ENCODE peak calls at places on chromosome 14, in eight cellular contexts. E, F, I, A, X, D, P and G are unnamed samples.

GRCh38 chr14:76782115-76782884 is 21.0 kb downstream of the VASH1 start:
- DNase-seq in E (no peak), F (no peak), I (peak; percentile 14), A (no peak), X (no peak), D (peak; percentile 79), P (no peak), G (no peak)

GRCh38 chr14:105117710-105118385 is 50.7 kb downstream of the JAG2 start:
- DNase-seq in E (no peak), F (no peak), I (peak; percentile 8), A (no peak), X (no peak), D (peak; percentile 67), P (no peak), G (peak; percentile 80)

GRCh38 chr14:68487805-68488590 is 304.9 kb downstream of the ZFP36L1 start:
- DNase-seq in E (peak; percentile 53), F (no peak), I (no peak), A (no peak), X (peak; percentile 33), D (no peak), P (no peak), G (no peak)

GRCh38 chr14:102501751-102502315 is 7.7 kb downstream of the ANKRD9 start:
- DNase-seq in E (no peak), F (no peak), I (no peak), A (no peak), X (no peak), D (no peak), P (no peak), G (no peak)

GRCh38 chr14:64196668-64197411 is 97.3 kb downstream of the ESR2 start:
- DNase-seq in E (peak; percentile 41), F (peak; percentile 77), I (no peak), A (no peak), X (peak; percentile 53), D (no peak), P (no peak), G (no peak)

GRCh38 chr14:70624972-70625371 is 16.7 kb upstream of the TTC9 start:
- DNase-seq in E (no peak), F (no peak), I (no peak), A (no peak), X (no peak), D (no peak), P (no peak), G (no peak)

GRCh38 chr14:68248481-68249255 is 429.1 kb downstream of the RAD51B start:
- DNase-seq in E (peak; percentile 84), F (no peak), I (no peak), A (peak; percentile 58), X (peak; percentile 83), D (peak; percentile 86), P (no peak), G (no peak)

GRCh38 chr14:68627868-68628604 is 164.8 kb downstream of the ZFP36L1 start:
- DNase-seq in E (no peak), F (peak; percentile 82), I (peak; percentile 80), A (no peak), X (no peak), D (peak; percentile 83), P (no peak), G (peak; percentile 85)

GRCh38 chr14:61567838-61568571 is 127.3 kb upstream of the HIF1A start:
- DNase-seq in E (no peak), F (no peak), I (no peak), A (no peak), X (no peak), D (no peak), P (no peak), G (no peak)

GRCh38 chr14:64828096-64828495 is 51.6 kb downstream of the SPTB start:
- DNase-seq in E (no peak), F (no peak), I (no peak), A (no peak), X (no peak), D (peak; percentile 36), P (no peak), G (no peak)

GRCh38 chr14:80310950-80311349 is 99.6 kb upstream of the DIO2 start:
- DNase-seq in E (peak; percentile 18), F (no peak), I (no peak), A (no peak), X (peak; percentile 10), D (no peak), P (no peak), G (no peak)

GRCh38 chr14:74834682-74835392 is 41.1 kb downstream of the PROX2 start:
- DNase-seq in E (no peak), F (no peak), I (no peak), A (no peak), X (no peak), D (no peak), P (no peak), G (no peak)

GRCh38 chr14:33871394-33871793 is 79.5 kb downstream of the EGLN3 start:
- DNase-seq in E (no peak), F (no peak), I (no peak), A (no peak), X (no peak), D (no peak), P (no peak), G (no peak)

GRCh38 chr14:64940336-64940910 is 2.1 kb downstream of the GPX2 start:
- DNase-seq in E (no peak), F (no peak), I (no peak), A (no peak), X (no peak), D (peak; percentile 70), P (no peak), G (no peak)

GRCh38 chr14:74655597-74656389 is 43.8 kb upstream of the LTBP2 start:
- DNase-seq in E (peak; percentile 90), F (no peak), I (no peak), A (no peak), X (peak; percentile 91), D (no peak), P (no peak), G (no peak)

GRCh38 chr14:68788275-68789001 is 4.4 kb downstream of the ZFP36L1 start:
- DNase-seq in E (no peak), F (no peak), I (peak; percentile 7), A (no peak), X (no peak), D (no peak), P (no peak), G (no peak)

GRCh38 chr14:61584258-61584657 is 111.1 kb upstream of the HIF1A start:
- DNase-seq in E (peak; percentile 80), F (no peak), I (no peak), A (no peak), X (peak; percentile 67), D (no peak), P (no peak), G (no peak)

GRCh38 chr14:90491868-90492560 is 95.2 kb downstream of the CALM1 start:
- DNase-seq in E (no peak), F (no peak), I (no peak), A (no peak), X (no peak), D (peak; percentile 75), P (no peak), G (peak; percentile 81)

GRCh38 chr14:52891800-52892199 is 59.0 kb downstream of the FERMT2 start:
- DNase-seq in E (no peak), F (no peak), I (no peak), A (no peak), X (no peak), D (no peak), P (no peak), G (no peak)

GRCh38 chr14:73233564-73233963 is 3.7 kb upstream of the PAPLN start:
- DNase-seq in E (no peak), F (no peak), I (no peak), A (no peak), X (no peak), D (no peak), P (no peak), G (no peak)

GRCh38 chr14:73230051-73230450 is 7.3 kb upstream of the PAPLN start:
- DNase-seq in E (no peak), F (no peak), I (no peak), A (no peak), X (no peak), D (no peak), P (no peak), G (no peak)

GRCh38 chr14:73234029-73234428 is 3.3 kb upstream of the PAPLN start:
- DNase-seq in E (no peak), F (no peak), I (no peak), A (no peak), X (no peak), D (no peak), P (no peak), G (no peak)

GRCh38 chr14:73232984-73233383 is 4.3 kb upstream of the PAPLN start:
- DNase-seq in E (no peak), F (no peak), I (no peak), A (no peak), X (no peak), D (no peak), P (no peak), G (no peak)

GRCh38 chr14:73231874-73232851 is 5.1 kb upstream of the PAPLN start:
- DNase-seq in E (no peak), F (peak; percentile 45), I (no peak), A (no peak), X (no peak), D (peak; percentile 81), P (no peak), G (no peak)
- TF ChIP-seq CTCF in E (peak; percentile 11), F (peak; percentile 12), I (no peak), A (no peak), X (peak; percentile 30), D (no peak), P (no peak), G (peak; percentile 30)

GRCh38 chr14:51782412-51782811 is 78.0 kb upstream of the GNG2 start:
- DNase-seq in E (no peak), F (no peak), I (no peak), A (no peak), X (no peak), D (no peak), P (no peak), G (no peak)

GRCh38 chr14:51783765-51784164 is 76.6 kb upstream of the GNG2 start:
- DNase-seq in E (peak; percentile 77), F (no peak), I (no peak), A (no peak), X (peak; percentile 56), D (no peak), P (no peak), G (no peak)

GRCh38 chr14:51780741-51781140 is 79.7 kb upstream of the GNG2 start:
- DNase-seq in E (peak; percentile 25), F (no peak), I (no peak), A (no peak), X (peak; percentile 30), D (no peak), P (no peak), G (no peak)

GRCh38 chr14:51781352-51781751 is 79.1 kb upstream of the GNG2 start:
- DNase-seq in E (no peak), F (no peak), I (no peak), A (no peak), X (no peak), D (no peak), P (no peak), G (no peak)

GRCh38 chr14:51780006-51780692 is 80.3 kb upstream of the GNG2 start:
- DNase-seq in E (peak; percentile 65), F (peak; percentile 66), I (peak; percentile 56), A (peak; percentile 29), X (peak; percentile 69), D (peak; percentile 94), P (peak; percentile 62), G (no peak)
- TF ChIP-seq CTCF in E (peak; percentile 76), F (peak; percentile 88), I (peak; percentile 91), A (peak; percentile 70), X (peak; percentile 84), D (no peak), P (peak; percentile 61), G (peak; percentile 92)

GRCh38 chr14:59464651-59465569 is at the start of gene GPR135:
- DNase-seq in E (peak; percentile 38), F (peak; percentile 83), I (peak; percentile 50), A (no peak), X (peak; percentile 68), D (peak; percentile 90), P (peak; percentile 37), G (peak; percentile 87)
- TF ChIP-seq CTCF in E (no peak), F (no peak), I (no peak), A (no peak), X (no peak), D (no peak), P (no peak), G (no peak)

GRCh38 chr14:54572316-54572715 is 5.4 kb downstream of the SAMD4A start:
- DNase-seq in E (no peak), F (no peak), I (no peak), A (no peak), X (peak; percentile 44), D (no peak), P (no peak), G (no peak)
- TF ChIP-seq CTCF in E (peak; percentile 49), F (peak; percentile 45), I (no peak), A (peak; percentile 26), X (peak; percentile 57), D (no peak), P (no peak), G (peak; percentile 54)